ENCODE peak calls at places on chromosomes 13 and 19, in seven cellular contexts. Y is cardiac fibroblast, E is tibial artery, W is stomach, H is lung, J is thoracic aorta, K is fibroblast of villous mesenchyme. G is an unnamed sample.
A peak's percentile ranks its signal among the peaks of the same experiment; 100 is the strongest.

GRCh38 chr13:99190147-99190985 is 10.3 kb upstream of the UBAC2 start:
- DNase-seq in E (no peak), H (no peak), W (no peak), J (no peak), K (no peak), Y (no peak), G (no peak)

GRCh38 chr13:48383384-48383783 is 29.5 kb downstream of the LPAR6 start:
- DNase-seq in J (no peak), K (no peak), E (no peak), W (no peak), Y (no peak), H (no peak), G (no peak)

GRCh38 chr13:49495783-49496762 is at the start of gene PHF11:
- DNase-seq in Y (peak; percentile 82), J (peak; percentile 76), E (peak; percentile 82), H (peak; percentile 87), W (peak; percentile 86), K (peak; percentile 83), G (no peak)

GRCh38 chr19:8461891-8462290 is 17.1 kb downstream of the HNRNPM start:
- DNase-seq in W (no peak), H (no peak), J (no peak), E (no peak), Y (no peak), K (no peak), G (no peak)

GRCh38 chr13:87120476-87120875 is 550.7 kb upstream of the SLITRK5 start:
- DNase-seq in W (no peak), H (no peak), J (no peak), K (no peak), E (no peak), Y (no peak), G (no peak)

GRCh38 chr19:4061178-4061682 is 5.5 kb downstream of the ZBTB7A start:
- DNase-seq in K (peak; percentile 61), J (peak; percentile 46), H (peak; percentile 90), Y (peak; percentile 60), W (peak; percentile 93), E (peak; percentile 89), G (no peak)

GRCh38 chr13:109144693-109145437 is 515.5 kb downstream of the MYO16 start:
- DNase-seq in H (no peak), W (no peak), K (peak; percentile 3), J (no peak), Y (peak; percentile 42), E (no peak), G (no peak)

GRCh38 chr19:43555185-43555770 is 20.0 kb downstream of the XRCC1 start:
- DNase-seq in E (peak; percentile 64), J (no peak), K (peak; percentile 72), W (peak; percentile 78), Y (peak; percentile 79), H (peak; percentile 76), G (peak; percentile 63)

GRCh38 chr19:31261651-31262331 is 87.4 kb downstream of the TSHZ3 start:
- DNase-seq in E (no peak), W (peak; percentile 15), H (no peak), K (peak; percentile 98), J (no peak), Y (peak; percentile 9), G (no peak)

GRCh38 chr19:45659096-45659729 is 8.8 kb upstream of the GIPR start:
- DNase-seq in E (no peak), K (no peak), H (no peak), W (no peak), J (no peak), Y (no peak), G (no peak)

GRCh38 chr13:46643165-46643777 is 90.3 kb downstream of the LRCH1 start:
- DNase-seq in J (no peak), H (no peak), Y (no peak), W (no peak), K (peak; percentile 67), E (no peak), G (no peak)

GRCh38 chr19:55644191-55644833 is 863 bp downstream of the ZNF581 start:
- DNase-seq in W (no peak), Y (no peak), K (no peak), H (no peak), J (no peak), E (no peak), G (no peak)

GRCh38 chr13:40547545-40548322 is 118.7 kb downstream of the FOXO1 start:
- DNase-seq in Y (peak; percentile 27), H (no peak), K (no peak), E (no peak), J (no peak), W (no peak), G (no peak)

GRCh38 chr13:109684836-109685602 is 101.4 kb downstream of the IRS2 start:
- DNase-seq in K (no peak), W (peak; percentile 72), E (no peak), H (no peak), Y (peak; percentile 66), J (no peak), G (no peak)

GRCh38 chr13:112696869-112697465 is 7.1 kb downstream of the ATP11A start:
- DNase-seq in H (no peak), J (no peak), Y (no peak), W (peak; percentile 18), K (no peak), E (no peak), G (no peak)

GRCh38 chr13:49812806-49813205 is 20.3 kb upstream of the KPNA3 start:
- DNase-seq in E (no peak), J (no peak), K (no peak), W (no peak), Y (no peak), H (no peak), G (no peak)

GRCh38 chr19:56333506-56333905 is 18.9 kb upstream of the ZSCAN5A start:
- DNase-seq in H (no peak), W (peak; percentile 51), E (peak; percentile 45), J (no peak), K (peak; percentile 69), Y (peak; percentile 80), G (peak; percentile 31)

DNA sequence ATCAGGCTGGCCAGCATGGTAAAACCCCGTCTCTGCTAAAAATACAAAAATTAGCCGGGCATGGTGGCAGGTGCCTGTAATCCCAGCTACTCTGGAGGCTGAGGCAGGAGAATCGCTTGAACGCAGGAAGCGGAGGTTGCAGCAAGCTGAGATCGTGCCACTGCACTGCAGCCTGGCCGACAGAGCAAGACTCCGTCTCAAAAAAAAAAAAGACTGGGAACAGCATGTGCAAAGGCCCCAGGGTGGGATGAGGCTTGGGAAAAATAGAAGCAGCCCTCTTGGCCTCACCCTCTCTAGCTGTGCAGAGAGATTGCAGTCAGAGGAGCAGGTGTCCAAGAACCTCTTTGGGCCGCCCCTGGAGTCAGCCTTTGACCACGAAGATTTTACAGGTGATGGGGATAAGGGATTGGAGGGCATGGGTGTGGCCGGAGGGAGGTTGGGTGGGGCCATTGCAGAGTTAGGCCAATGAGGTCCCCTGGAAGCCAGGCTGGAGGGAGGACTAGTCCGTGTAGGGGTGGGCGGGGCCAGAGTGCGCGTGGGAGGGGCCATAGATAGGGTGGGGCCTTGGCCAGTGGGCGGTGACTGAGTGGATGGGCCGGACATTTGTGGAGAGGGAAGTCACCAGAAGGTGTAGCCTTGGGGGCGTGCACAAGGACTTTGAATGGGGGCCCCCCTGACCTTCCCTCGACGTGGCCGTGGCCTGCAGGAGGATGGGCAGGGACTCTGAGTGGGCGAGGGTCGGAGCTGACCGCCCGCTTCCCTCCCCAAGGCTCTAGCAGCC is 16.9 kb upstream of the B3GNT3 start:
- DNase-seq in W (peak; percentile 79), J (no peak), Y (peak; percentile 43), K (peak; percentile 30), E (peak; percentile 42), H (peak; percentile 77), G (no peak)
- H3K4me3 ChIP-seq in W (peak overlapping the region; percentile 23), J (peak overlapping the region; percentile 49), Y (no peak overlapping the region), K (peak overlapping the region; percentile 29), E (peak overlapping the region; percentile 24), H (no peak overlapping the region), G (no peak overlapping the region)

DNA sequence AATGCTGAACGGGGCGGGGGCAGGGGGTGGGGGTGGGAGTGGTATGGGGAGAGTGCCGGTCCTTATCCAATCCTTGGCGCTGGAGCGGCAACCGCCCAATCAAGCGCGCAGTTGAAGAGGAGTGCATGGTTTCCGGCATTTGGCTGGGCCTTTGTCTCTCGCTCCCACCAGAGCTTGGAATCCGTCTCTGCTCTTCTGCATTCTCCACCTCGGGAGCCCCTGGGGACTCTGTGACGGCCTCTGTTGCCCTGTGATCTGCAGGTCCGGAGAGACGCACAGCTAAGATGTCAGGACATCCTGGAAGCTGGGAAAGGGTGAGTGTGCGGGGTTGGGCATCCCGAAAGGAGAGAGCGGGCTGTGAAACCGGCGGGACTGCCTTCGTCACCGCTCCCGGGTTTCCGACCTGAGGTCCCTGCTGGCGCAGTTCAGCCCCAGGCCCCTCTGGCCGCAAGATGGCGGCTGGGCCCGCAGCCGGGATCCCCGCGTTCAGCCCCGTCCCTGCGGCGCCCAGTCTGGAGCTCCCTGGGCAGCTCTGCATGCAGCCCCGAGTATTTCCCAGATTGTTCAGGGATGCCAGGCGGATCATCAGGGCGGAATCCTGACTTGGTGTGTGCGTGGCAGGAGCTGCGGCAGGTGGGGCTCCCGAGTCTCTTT is 53.6 kb upstream of the ZNF254 start:
- DNase-seq in W (peak; percentile 89), K (peak; percentile 93), J (peak; percentile 59), Y (peak; percentile 95), H (peak; percentile 91), E (peak; percentile 94), G (peak; percentile 82)
- TF ChIP-seq CTCF in W (no peak), K (no peak), J (no peak), Y (no peak), H (no peak), E (no peak), G (no peak)

DNA sequence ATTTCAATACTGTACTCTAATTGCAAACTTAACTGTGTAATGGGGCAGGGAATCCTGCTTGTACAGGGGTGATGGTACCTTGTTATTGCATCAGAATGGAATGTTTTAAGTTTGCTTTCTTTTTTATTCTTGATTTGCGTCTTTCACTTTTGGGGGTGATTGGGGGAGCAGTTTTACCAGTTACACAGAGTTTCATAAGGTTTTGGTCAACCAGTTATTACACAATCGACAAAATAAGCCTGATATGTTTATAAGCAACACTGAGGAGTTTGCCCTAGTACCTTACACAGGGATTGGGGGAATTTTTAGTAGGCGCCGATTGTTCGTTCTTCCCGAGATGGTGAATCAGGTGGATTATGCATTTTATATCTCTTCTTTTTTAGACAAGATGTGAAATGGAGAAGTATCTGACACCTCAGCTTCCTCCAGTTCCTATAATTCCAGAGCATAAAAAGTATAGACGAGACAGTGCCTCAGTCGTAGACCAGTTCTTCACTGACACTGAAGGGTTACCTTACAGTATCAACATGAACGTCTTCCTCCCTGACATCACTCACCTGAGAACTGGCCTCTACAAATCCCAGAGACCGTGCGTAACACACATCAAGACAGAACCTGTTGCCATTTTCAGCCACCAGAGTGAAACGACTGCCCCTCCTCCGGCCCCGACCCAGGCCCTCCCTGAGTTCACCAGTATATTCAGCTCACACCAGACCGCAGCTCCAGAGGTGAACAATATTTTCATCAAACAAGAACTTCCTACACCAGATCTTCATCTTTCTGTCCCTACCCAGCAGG is 2.9 kb downstream of the KLF5 start:
- DNase-seq in J (no peak), Y (peak; percentile 22), E (no peak), K (peak; percentile 37), W (no peak), H (no peak), G (no peak)
- H3K4me3 ChIP-seq in J (no peak overlapping the region), Y (peak overlapping the region; percentile 16), E (no peak overlapping the region), K (peak overlapping the region; percentile 83), W (peak overlapping the region; percentile 90), H (peak overlapping the region; percentile 8), G (peak overlapping the region; percentile 67)

DNA sequence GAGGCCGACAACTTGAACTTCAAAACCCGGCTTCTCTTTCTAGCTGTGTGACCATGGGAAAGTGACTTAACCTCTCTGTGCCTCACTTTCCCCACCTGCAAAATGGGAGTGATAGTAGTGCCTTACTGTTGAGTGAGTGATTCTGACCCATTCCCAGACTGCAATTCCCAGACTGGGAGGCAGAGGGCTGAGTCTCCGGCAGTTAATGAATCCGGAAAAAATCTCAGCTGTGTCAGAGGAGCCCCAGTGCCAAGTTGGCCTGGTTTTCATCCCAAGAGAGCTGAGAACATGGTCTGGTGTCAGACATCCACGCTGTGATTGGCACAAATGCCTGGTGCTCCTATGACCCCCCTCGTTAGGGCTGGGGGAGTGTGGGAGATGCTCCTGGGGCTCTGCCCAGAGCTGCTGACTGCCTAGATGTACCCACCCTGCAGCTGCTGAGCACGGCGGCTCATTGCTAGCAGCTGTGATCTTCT is 50.0 kb downstream of the PIN1 start:
- DNase-seq in E (no peak), W (no peak), H (peak; percentile 32), J (no peak), Y (peak; percentile 54), K (peak; percentile 20), G (no peak)
- TF ChIP-seq CTCF in E (no peak), W (no peak), H (no peak), J (peak; percentile 30), Y (peak; percentile 57), K (peak; percentile 53), G (peak; percentile 53)